ENCODE peak calls at places on chromosomes 1 and 21, in five cellular contexts. O is SJCRH30; S is left colon; U is stimulated activated CD4-positive, alpha-beta T cell treated with anti-CD3 and anti-CD28 coated beads, Interleukin-4, amount 100 ng/mL, for 48 hours; K is heart left ventricle. F is an unnamed sample.

GRCh38 chr1:180252638-180253536 is 22.8 kb downstream of the LHX4 start:
- DNase-seq in S (peak), K (peak), U (peak), O (peak), F (peak)

GRCh38 chr1:47984175-47984789 is 12.9 kb downstream of the TRABD2B start:
- DNase-seq in K (peak), O (no peak), S (no peak), U (no peak), F (no peak)

GRCh38 chr21:20249401-20249800 is 748.8 kb upstream of the NCAM2 start:
- DNase-seq in K (no peak), S (no peak), O (no peak), U (no peak), F (no peak)

GRCh38 chr1:203898458-203899244 is 37.3 kb downstream of the SNRPE start:
- DNase-seq in S (peak), O (no peak), K (no peak), U (no peak), F (no peak)

GRCh38 chr1:43711524-43712386 is 4.4 kb downstream of the ST3GAL3 start:
- DNase-seq in K (no peak), S (no peak), U (no peak), O (no peak), F (no peak)

GRCh38 chr1:198620951-198621824 is 17.7 kb upstream of the PTPRC start:
- DNase-seq in K (no peak), S (no peak), O (peak), U (no peak), F (no peak)

GRCh38 chr1:51314974-51315373 is 15.4 kb downstream of the TTC39A start:
- DNase-seq in U (no peak), O (no peak), K (no peak), S (peak), F (no peak)

GRCh38 chr1:227938911-227939790 is 8.6 kb downstream of the WNT9A start:
- DNase-seq in S (no peak), K (no peak), O (peak), U (no peak), F (no peak)

F was measured in GM12891.